ENCODE peak calls at places on chromosomes 3 and 15, in eight cellular contexts. O is spleen, G is fibroblast of lung, L is PC-3, W is GM13976, Y is neural crest cell, P is endothelial cell of umbilical vein, X is IMR-90. V is an unnamed sample.

GRCh38 chr3:100693225-100693624 is 16.1 kb upstream of the TFG start:
- DNase-seq in G (no peak), Y (no peak), X (no peak), W (no peak), L (no peak), O (no peak), P (no peak), V (no peak)

GRCh38 chr3:164897335-164897734 is 181.0 kb downstream of the SI start:
- DNase-seq in W (no peak), O (no peak), G (no peak), P (no peak), Y (no peak), L (no peak), X (no peak), V (peak)

GRCh38 chr3:45632956-45633355 is 38.4 kb downstream of the LIMD1 start:
- DNase-seq in W (no peak), X (no peak), O (no peak), L (no peak), Y (no peak), P (no peak), G (no peak), V (no peak)

GRCh38 chr3:121974601-121975111 is 47.4 kb downstream of the ILDR1 start:
- DNase-seq in X (no peak), W (no peak), P (no peak), L (peak), Y (no peak), G (no peak), O (no peak), V (no peak)

GRCh38 chr3:32837789-32838188 is 20.0 kb downstream of the TRIM71 start:
- DNase-seq in O (no peak), G (no peak), Y (no peak), L (no peak), X (no peak), W (no peak), P (no peak), V (no peak)

GRCh38 chr3:194797555-194797954 is 111.9 kb downstream of the FAM43A start:
- DNase-seq in G (no peak), W (no peak), O (no peak), X (no peak), P (no peak), Y (no peak), L (no peak), V (no peak)

GRCh38 chr3:123278446-123278845 is 76.7 kb downstream of the SEC22A start:
- DNase-seq in O (no peak), Y (no peak), L (no peak), X (no peak), G (no peak), P (no peak), W (no peak), V (no peak)

GRCh38 chr15:78322243-78322642 is 17.9 kb upstream of the CRABP1 start:
- DNase-seq in Y (no peak), X (peak), G (no peak), W (no peak), O (peak), P (peak), L (peak), V (no peak)

GRCh38 chr3:14605744-14606143 is 45.8 kb upstream of the CCDC174 start:
- DNase-seq in Y (no peak), W (no peak), G (no peak), L (no peak), P (no peak), O (no peak), X (no peak), V (no peak)

GRCh38 chr3:129162729-129163579 is 2.1 kb upstream of the ISY1 start:
- DNase-seq in O (no peak), L (no peak), G (peak), W (no peak), X (no peak), Y (no peak), P (peak), V (no peak)
- TF ChIP-seq CTCF in O (no peak), L (peak), G (peak), W (peak), X (peak), Y (no peak), P (peak), V (peak)

GRCh38 chr3:5232570-5232969 is 45.1 kb downstream of the EDEM1 start:
- DNase-seq in W (no peak), G (no peak), X (no peak), P (no peak), Y (no peak), O (no peak), L (no peak), V (no peak)
- TF ChIP-seq CTCF in W (peak), G (no peak), X (no peak), P (no peak), Y (no peak), O (no peak), L (peak), V (peak)

DNA sequence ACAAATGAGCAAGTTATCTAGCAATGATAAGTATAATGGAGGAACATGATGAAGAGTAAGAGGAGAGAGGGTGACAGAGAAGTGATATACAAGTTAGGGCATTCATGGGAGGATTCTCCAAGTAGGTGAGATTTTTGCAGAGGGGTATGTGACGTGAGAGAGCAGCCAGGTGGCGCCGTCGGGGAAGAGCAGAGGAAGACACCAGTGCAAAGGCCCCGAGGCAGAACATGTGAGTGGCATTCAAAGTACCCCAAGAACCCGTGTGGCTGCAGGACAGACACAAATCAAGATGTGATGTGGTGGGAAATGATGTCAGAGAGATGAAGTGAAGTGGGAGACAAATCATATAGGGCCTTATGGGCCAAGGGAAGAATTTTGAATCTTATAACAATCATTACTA is 81.8 kb upstream of the GRM7 start:
- DNase-seq in L (no peak), O (no peak), W (no peak), P (no peak), X (no peak), G (no peak), Y (no peak), V (no peak)
- TF ChIP-seq CTCF in L (peak), O (no peak), W (no peak), P (no peak), X (no peak), G (no peak), Y (no peak), V (no peak)

DNA sequence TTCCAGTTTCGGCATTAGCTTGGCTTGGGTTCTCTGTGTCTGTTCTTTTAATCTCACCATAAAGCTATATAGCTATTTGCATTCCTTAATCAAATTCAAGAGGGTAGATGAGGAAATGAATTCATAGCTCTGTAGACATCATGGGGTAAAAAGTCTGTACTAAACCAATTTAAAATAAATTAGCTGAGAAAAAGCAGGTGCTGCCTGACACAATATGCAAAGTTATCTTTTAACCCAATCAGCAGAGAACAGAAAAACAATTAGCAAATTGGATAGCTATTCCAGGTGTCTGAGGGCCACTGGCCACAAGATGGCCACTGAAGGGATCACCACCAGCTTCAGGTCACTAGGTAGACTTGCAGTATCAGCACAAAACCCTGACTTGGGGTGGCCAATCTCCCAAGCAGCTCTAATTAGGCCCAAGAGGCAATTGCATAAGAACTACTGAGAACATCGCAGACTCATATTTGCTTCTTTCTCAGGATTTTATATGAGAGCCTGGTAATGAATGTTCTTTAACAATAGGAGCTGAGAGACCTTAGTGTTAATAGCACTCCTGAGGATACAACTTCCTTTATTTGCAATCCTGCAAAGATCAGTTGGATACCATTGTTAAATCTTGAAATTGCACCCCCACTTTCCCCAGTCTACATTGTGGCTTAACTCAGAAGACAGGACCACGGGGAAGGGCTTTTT is 494.3 kb downstream of the PDCD6IP start:
- DNase-seq in W (no peak), Y (no peak), X (no peak), P (no peak), G (no peak), L (no peak), O (no peak), V (no peak)
- TF ChIP-seq CTCF in W (no peak), Y (no peak), X (no peak), P (no peak), G (no peak), L (no peak), O (no peak), V (no peak)

DNA sequence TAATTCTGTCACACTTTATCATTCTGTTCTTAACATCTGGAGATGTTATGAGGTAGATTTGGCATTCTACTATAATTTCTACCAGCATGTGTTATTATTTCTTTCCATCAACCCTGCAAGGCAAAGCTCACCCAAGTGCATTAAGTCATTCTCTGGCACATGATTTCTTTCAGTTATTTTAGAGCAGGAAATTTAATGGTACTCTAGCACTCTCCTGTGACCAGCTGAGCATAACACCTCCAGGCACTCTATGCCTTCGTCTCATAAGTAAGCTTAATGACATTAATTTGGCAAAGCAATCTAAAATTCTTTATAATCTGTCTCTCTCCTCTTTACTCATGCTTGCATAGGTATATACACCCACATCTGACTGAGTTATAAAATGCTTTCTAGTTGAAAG is 300.2 kb upstream of the GPR149 start:
- DNase-seq in O (no peak), P (no peak), W (no peak), G (no peak), X (no peak), L (no peak), Y (no peak), V (peak)
- TF ChIP-seq CTCF in O (no peak), P (no peak), W (no peak), G (no peak), X (no peak), L (no peak), Y (no peak), V (peak)

DNA sequence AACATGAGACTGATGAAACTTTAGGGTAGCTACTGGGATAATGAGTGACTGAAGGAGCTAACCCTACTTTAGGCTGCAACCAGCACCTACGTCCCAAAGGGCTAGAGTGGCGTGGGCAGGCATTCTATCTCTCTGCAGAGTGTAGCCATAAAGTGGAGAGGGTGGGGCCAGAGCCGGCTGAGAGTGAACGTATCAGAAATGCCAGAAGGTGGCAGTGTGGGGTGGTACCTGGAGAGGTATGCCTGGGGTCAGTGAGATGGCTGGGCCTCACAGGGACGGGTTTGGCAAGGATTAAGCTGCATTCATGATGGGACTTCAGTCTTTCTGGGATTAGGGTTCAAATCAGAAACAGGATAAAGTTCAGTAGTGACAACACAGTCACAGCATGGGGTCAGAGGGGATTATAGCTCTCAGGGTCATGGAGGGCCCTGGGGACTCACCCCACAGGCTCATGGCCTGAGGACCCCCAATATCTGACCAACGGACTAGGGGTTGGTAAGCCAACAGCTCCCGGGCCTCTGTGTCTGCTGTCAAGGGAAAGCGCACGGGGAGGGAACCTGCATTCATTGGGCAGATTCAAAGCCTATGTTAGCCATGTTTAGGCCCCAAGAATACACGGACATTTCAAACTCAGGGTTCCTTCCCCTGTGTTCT is 86.5 kb upstream of the FOXB1 start:
- DNase-seq in G (peak), W (peak), P (peak), O (peak), L (peak), X (peak), Y (peak), V (peak)
- TF ChIP-seq CTCF in G (peak), W (peak), P (peak), O (peak), L (peak), X (peak), Y (peak), V (peak)

GRCh38 chr3:46893763-46894162 is 16.2 kb downstream of the PTH1R start:
- DNase-seq in X (no peak), G (no peak), Y (no peak), W (no peak), P (no peak), L (no peak), O (peak), V (no peak)

GRCh38 chr3:46896386-46896785 is 18.9 kb downstream of the PTH1R start:
- DNase-seq in W (no peak), P (no peak), Y (no peak), G (no peak), O (peak), L (no peak), X (no peak), V (no peak)

GRCh38 chr3:46894256-46894655 is 16.7 kb downstream of the PTH1R start:
- DNase-seq in G (no peak), W (no peak), O (no peak), Y (no peak), X (no peak), L (no peak), P (no peak), V (no peak)

GRCh38 chr3:46895761-46896160 is 18.2 kb downstream of the PTH1R start:
- DNase-seq in P (no peak), W (no peak), L (no peak), X (no peak), O (peak), Y (no peak), G (no peak), V (no peak)

GRCh38 chr3:46895204-46895660 is 17.7 kb downstream of the PTH1R start:
- DNase-seq in Y (peak), G (peak), L (peak), P (peak), W (peak), X (peak), O (peak), V (no peak)
- TF ChIP-seq CTCF in Y (peak), G (peak), L (peak), P (peak), W (peak), X (peak), O (peak), V (peak)

V was measured in retinal pigment epithelial cell.